ENCODE peak calls at places on chromosome 2, in seven cellular contexts. M is IMR-90; S is heart left ventricle; R is CD8-positive, alpha-beta memory T cell; O is SK-N-SH; H is adipocyte; P is mesendoderm. Y is an unnamed sample. For H3K36me3, the result is how much of the 10 kb centered on the place peaks cover.

GRCh38 chr2:151840216-151840691 is 12.0 kb upstream of the ARL5A start:
- DNase-seq in M (no peak), S (no peak), R (no peak), O (no peak), H (no peak), P (no peak), Y (no peak)

GRCh38 chr2:120498576-120499394 is 152.8 kb downstream of the INHBB start:
- DNase-seq in R (no peak), H (no peak), O (no peak), P (no peak), S (peak), M (no peak), Y (no peak)

GRCh38 chr2:71609958-71610357 is 156.6 kb downstream of the DYSF start:
- DNase-seq in M (peak), H (peak), P (no peak), S (no peak), R (no peak), O (peak), Y (no peak)

GRCh38 chr2:110125292-110125691 is 9.7 kb upstream of the MALL start:
- DNase-seq in H (peak), R (no peak), P (no peak), S (no peak), O (no peak), M (peak), Y (no peak)

GRCh38 chr2:217521820-217522219 is 481.0 kb downstream of the TNS1 start:
- DNase-seq in H (peak), R (no peak), P (no peak), O (no peak), M (no peak), S (no peak), Y (no peak)

GRCh38 chr2:227325824-227326195 is 759 bp downstream of the MFF start:
- DNase-seq in S (peak), H (peak), M (peak), P (peak), R (no peak), O (peak), Y (no peak)

GRCh38 chr2:29663266-29663665 is 258.1 kb downstream of the ALK start:
- DNase-seq in H (peak), R (no peak), O (no peak), P (no peak), S (no peak), M (peak), Y (no peak)

GRCh38 chr2:72210470-72210869 is 62.8 kb upstream of the CYP26B1 start:
- DNase-seq in H (no peak), S (no peak), O (no peak), P (no peak), R (no peak), M (no peak), Y (no peak)

GRCh38 chr2:25274868-25275574 is 66.7 kb downstream of the DNMT3A start:
- DNase-seq in R (peak), P (no peak), H (no peak), O (no peak), S (peak), M (peak), Y (no peak)

GRCh38 chr2:97673187-97673914 is 3.8 kb downstream of the C2orf92 start:
- DNase-seq in O (no peak), S (no peak), H (peak), R (no peak), M (peak), P (no peak), Y (no peak)

GRCh38 chr2:120677221-120677620 is 58.4 kb upstream of the GLI2 start:
- DNase-seq in H (no peak), P (no peak), S (no peak), R (no peak), M (no peak), O (no peak), Y (no peak)

GRCh38 chr2:75525434-75526308 is 35.1 kb downstream of the EVA1A start:
- DNase-seq in P (no peak), M (peak), H (no peak), S (no peak), O (no peak), R (no peak), Y (no peak)

GRCh38 chr2:232794981-232795380 is 18.6 kb upstream of the KCNJ13 start:
- DNase-seq in H (peak), R (no peak), M (no peak), O (no peak), P (no peak), S (no peak), Y (no peak)

GRCh38 chr2:232789067-232789466 is 12.7 kb upstream of the KCNJ13 start:
- DNase-seq in H (no peak), O (no peak), M (no peak), P (no peak), S (no peak), R (no peak), Y (no peak)

GRCh38 chr2:232793271-232793670 is 16.9 kb upstream of the KCNJ13 start:
- DNase-seq in O (no peak), R (no peak), M (no peak), P (no peak), S (no peak), H (no peak), Y (no peak)

GRCh38 chr2:232787806-232788205 is 11.4 kb upstream of the KCNJ13 start:
- DNase-seq in S (no peak), H (no peak), M (no peak), P (no peak), R (no peak), O (no peak), Y (no peak)

DNA sequence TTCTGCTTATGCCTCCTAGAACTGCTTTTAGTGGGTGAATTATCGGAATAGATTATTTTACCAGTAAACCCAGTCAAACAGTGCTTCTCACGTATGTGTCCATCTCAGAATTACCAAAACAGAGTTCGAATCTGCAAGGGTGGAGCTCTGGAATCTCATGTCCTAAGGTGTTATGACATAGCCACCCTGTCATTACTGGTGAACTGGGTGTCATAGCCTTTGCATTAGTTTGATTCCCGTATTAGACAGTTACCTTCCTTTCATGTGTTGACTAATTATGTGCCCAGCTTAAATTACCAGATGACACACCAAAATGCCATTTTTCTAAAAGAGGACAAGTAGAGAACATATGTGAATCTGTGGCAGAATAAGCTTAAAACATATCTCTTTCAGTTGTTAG is 15.2 kb upstream of the KCNJ13 start:
- DNase-seq in M (no peak), R (no peak), H (no peak), P (no peak), O (no peak), S (no peak), Y (no peak)
- H3K36me3 ChIP-seq in M (under half), R (under half), H (half or more), P (under half), O (half or more), S (half or more), Y (under half)

GRCh38 chr2:241099246-241099645 is 2.8 kb downstream of the MTERF4 start:
- DNase-seq in O (no peak), M (no peak), P (no peak), H (no peak), R (no peak), S (no peak), Y (no peak)

GRCh38 chr2:241095594-241096290 is 6.3 kb downstream of the MTERF4 start:
- DNase-seq in M (no peak), R (peak), H (no peak), O (no peak), P (no peak), S (no peak), Y (no peak)

GRCh38 chr2:241094924-241095420 is 7.1 kb downstream of the MTERF4 start:
- DNase-seq in P (no peak), M (no peak), H (no peak), O (no peak), S (no peak), R (no peak), Y (no peak)

GRCh38 chr2:241094172-241094571 is 7.9 kb downstream of the MTERF4 start:
- DNase-seq in P (no peak), O (no peak), S (no peak), H (no peak), R (no peak), M (no peak), Y (no peak)

DNA sequence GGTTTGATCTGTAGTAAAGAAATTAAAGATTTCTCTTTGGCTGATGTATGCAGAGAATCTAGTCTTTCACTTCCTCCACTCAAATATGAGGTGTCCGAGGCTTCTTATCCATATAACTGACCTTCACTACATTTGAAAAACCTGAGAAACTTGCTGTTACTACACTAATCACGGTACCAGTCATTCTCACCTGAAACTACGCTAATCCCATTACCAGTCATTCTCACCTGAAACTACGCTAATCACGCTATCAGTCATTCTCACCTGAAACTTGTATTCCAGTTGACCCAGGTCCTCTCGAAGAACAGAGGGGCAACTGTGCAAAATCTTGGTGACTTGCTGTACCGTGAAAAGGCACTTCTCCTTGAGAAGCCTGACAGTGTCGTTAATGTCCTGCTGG is 5.1 kb downstream of the MTERF4 start:
- DNase-seq in M (no peak), P (no peak), O (no peak), R (no peak), S (no peak), H (no peak), Y (no peak)
- H3K36me3 ChIP-seq in M (under half), P (under half), O (under half), R (under half), S (half or more), H (half or more), Y (under half)

GRCh38 chr2:9213477-9214051 is 7.0 kb downstream of the ASAP2 start:
- DNase-seq in R (no peak), H (no peak), O (no peak), S (no peak), P (no peak), M (no peak), Y (no peak)
- H3K36me3 ChIP-seq in R (under half), H (under half), O (under half), S (under half), P (under half), M (under half), Y (under half)

GRCh38 chr2:238254095-238254494 is 14.3 kb upstream of the HES6 start:
- DNase-seq in M (no peak), P (no peak), H (no peak), O (no peak), R (no peak), S (peak), Y (no peak)
- H3K36me3 ChIP-seq in M (under half), P (under half), H (under half), O (under half), R (under half), S (half or more), Y (under half)

Y was measured in BJ.